ENCODE peak calls at places on chromosome 11, in five cellular contexts. Z is ovary, G is GM12891, I is ACHN, B is glutamatergic neuron. N is an unnamed sample.

GRCh38 chr11:85137597-85137996 is 489.5 kb downstream of the DLG2 start:
- DNase-seq in Z (no peak), G (no peak), I (no peak), B (no peak), N (no peak)

GRCh38 chr11:120169981-120170698 is 32.2 kb upstream of the TRIM29 start:
- DNase-seq in Z (peak; percentile 40), G (no peak), I (no peak), B (no peak), N (no peak)

GRCh38 chr11:12242071-12242672 is 131.8 kb downstream of the MICAL2 start:
- DNase-seq in Z (no peak), G (no peak), I (no peak), B (no peak), N (no peak)

GRCh38 chr11:48169706-48170105 is 46.9 kb upstream of the OR4B1 start:
- DNase-seq in Z (no peak), G (no peak), I (no peak), B (no peak), N (no peak)

GRCh38 chr11:61335355-61335710 is 2.3 kb downstream of the TKFC start:
- DNase-seq in Z (no peak), G (no peak), I (no peak), B (no peak), N (no peak)

GRCh38 chr11:57224537-57224936 is 12.5 kb downstream of the APLNR start:
- DNase-seq in Z (no peak), G (no peak), I (peak; percentile 14), B (no peak), N (no peak)

GRCh38 chr11:75572744-75573143 is 10.7 kb downstream of the SERPINH1 start:
- DNase-seq in Z (peak; percentile 22), G (no peak), I (no peak), B (no peak), N (no peak)

GRCh38 chr11:126267650-126268049 is 1.0 kb downstream of the SRPRA start:
- DNase-seq in Z (no peak), G (no peak), I (no peak), B (no peak), N (no peak)

GRCh38 chr11:71397328-71397860 is 50.8 kb downstream of the DHCR7 start:
- DNase-seq in Z (no peak), G (no peak), I (no peak), B (peak; percentile 64), N (no peak)

GRCh38 chr11:826836-827145 is 928 bp upstream of the CRACR2B start:
- DNase-seq in Z (no peak), G (no peak), I (no peak), B (no peak), N (no peak)

GRCh38 chr11:65381721-65382035 is 768 bp downstream of the SLC25A45 start:
- DNase-seq in Z (no peak), G (no peak), I (no peak), B (no peak), N (peak; percentile 91)

GRCh38 chr11:102727890-102728289 is 3.1 kb upstream of the MMP8 start:
- DNase-seq in Z (no peak), G (no peak), I (no peak), B (no peak), N (no peak)

GRCh38 chr11:20634044-20634443 is 34.6 kb downstream of the SLC6A5 start:
- DNase-seq in Z (no peak), G (no peak), I (no peak), B (no peak), N (no peak)

GRCh38 chr11:86923993-86924766 is 31.0 kb downstream of the FZD4 start:
- DNase-seq in Z (no peak), G (no peak), I (peak; percentile 90), B (no peak), N (no peak)

GRCh38 chr11:94776351-94777321 is 8.5 kb downstream of the AMOTL1 start:
- DNase-seq in Z (no peak), G (no peak), I (peak; percentile 13), B (no peak), N (no peak)

GRCh38 chr11:74070713-74071506 is 62.0 kb upstream of the UCP3 start:
- DNase-seq in Z (no peak), G (no peak), I (no peak), B (no peak), N (no peak)

GRCh38 chr11:75150879-75151278 is at the start of gene SLCO2B1:
- DNase-seq in Z (no peak), G (no peak), I (no peak), B (no peak), N (no peak)

GRCh38 chr11:23611726-23612125 is 751.5 kb upstream of the CCDC179 start:
- DNase-seq in Z (no peak), G (no peak), I (no peak), B (no peak), N (no peak)

GRCh38 chr11:73386026-73386425 is 9.8 kb downstream of the RELT start:
- DNase-seq in Z (no peak), G (peak; percentile 64), I (no peak), B (no peak), N (no peak)

GRCh38 chr11:102111787-102112653 is 1.8 kb downstream of the YAP1 start:
- DNase-seq in Z (no peak), G (no peak), I (peak; percentile 90), B (no peak), N (no peak)

GRCh38 chr11:92663539-92663938 is 305.9 kb upstream of the MTNR1B start:
- DNase-seq in Z (no peak), G (no peak), I (no peak), B (no peak), N (no peak)

GRCh38 chr11:86955674-86956522 is 703 bp upstream of the FZD4 start:
- DNase-seq in Z (peak; percentile 87), G (peak; percentile 53), I (peak; percentile 84), B (peak; percentile 88), N (peak; percentile 79)

GRCh38 chr11:50298182-50298988 is 265.7 kb downstream of the OR4C45 start:
- DNase-seq in Z (no peak), G (no peak), I (no peak), B (no peak), N (no peak)

GRCh38 chr11:63713776-63714175 is 32.5 kb downstream of the RTN3 start:
- DNase-seq in Z (no peak), G (no peak), I (no peak), B (no peak), N (no peak)

GRCh38 chr11:111414267-111414931 is 35.3 kb upstream of the POU2AF1 start:
- DNase-seq in Z (no peak), G (no peak), I (no peak), B (no peak), N (no peak)

GRCh38 chr11:119093951-119094815 is 7.5 kb downstream of the DPAGT1 start:
- DNase-seq in Z (peak; percentile 64), G (no peak), I (peak; percentile 30), B (peak; percentile 50), N (peak; percentile 58)